ENCODE peak calls at places on chromosomes 7 and 10, in five cellular contexts. One of them, this sample, is unnamed.

GRCh38 chr7:92809397-92810241 is 26.8 kb downstream of the CDK6 start:
- DNase-seq in CD4-positive, alpha-beta T cell: no peak
- DNase-seq in aorta: no peak
- DNase-seq in thoracic aorta: peak; percentile 12
- DNase-seq in CD8-positive, alpha-beta memory T cell: peak; percentile 71
- DNase-seq in this sample: no peak

GRCh38 chr10:87692956-87693484 is 33.3 kb downstream of the PAPSS2 start:
- DNase-seq in CD4-positive, alpha-beta T cell: no peak
- DNase-seq in aorta: no peak
- DNase-seq in thoracic aorta: no peak
- DNase-seq in CD8-positive, alpha-beta memory T cell: no peak
- DNase-seq in this sample: no peak

GRCh38 chr7:47461161-47461560 is 120.8 kb downstream of the TNS3 start:
- DNase-seq in CD4-positive, alpha-beta T cell: no peak
- DNase-seq in aorta: peak; percentile 87
- DNase-seq in thoracic aorta: no peak
- DNase-seq in CD8-positive, alpha-beta memory T cell: no peak
- DNase-seq in this sample: no peak

GRCh38 chr10:45421231-45422097 is 47.4 kb downstream of the ALOX5 start:
- DNase-seq in CD4-positive, alpha-beta T cell: no peak
- DNase-seq in aorta: no peak
- DNase-seq in thoracic aorta: no peak
- DNase-seq in CD8-positive, alpha-beta memory T cell: no peak
- DNase-seq in this sample: no peak

GRCh38 chr10:114009281-114009996 is 34.2 kb upstream of the ADRB1 start:
- DNase-seq in CD4-positive, alpha-beta T cell: no peak
- DNase-seq in aorta: no peak
- DNase-seq in thoracic aorta: no peak
- DNase-seq in CD8-positive, alpha-beta memory T cell: no peak
- DNase-seq in this sample: no peak

GRCh38 chr7:15625456-15625855 is 61.0 kb downstream of the MEOX2 start:
- DNase-seq in CD4-positive, alpha-beta T cell: no peak
- DNase-seq in aorta: no peak
- DNase-seq in thoracic aorta: no peak
- DNase-seq in CD8-positive, alpha-beta memory T cell: no peak
- DNase-seq in this sample: no peak

GRCh38 chr7:116030626-116031276 is at the start of gene TFEC:
- DNase-seq in CD4-positive, alpha-beta T cell: no peak
- DNase-seq in aorta: no peak
- DNase-seq in thoracic aorta: no peak
- DNase-seq in CD8-positive, alpha-beta memory T cell: no peak
- DNase-seq in this sample: no peak

GRCh38 chr7:134695321-134695860 is 48.7 kb downstream of the BPGM start:
- DNase-seq in CD4-positive, alpha-beta T cell: no peak
- DNase-seq in aorta: no peak
- DNase-seq in thoracic aorta: no peak
- DNase-seq in CD8-positive, alpha-beta memory T cell: no peak
- DNase-seq in this sample: no peak

GRCh38 chr7:29488977-29489376 is 74.7 kb upstream of the PRR15 start:
- DNase-seq in CD4-positive, alpha-beta T cell: no peak
- DNase-seq in aorta: no peak
- DNase-seq in thoracic aorta: no peak
- DNase-seq in CD8-positive, alpha-beta memory T cell: no peak
- DNase-seq in this sample: no peak

GRCh38 chr10:74292871-74293427 is 141.9 kb downstream of the ADK start:
- DNase-seq in CD4-positive, alpha-beta T cell: no peak
- DNase-seq in aorta: no peak
- DNase-seq in thoracic aorta: no peak
- DNase-seq in CD8-positive, alpha-beta memory T cell: no peak
- DNase-seq in this sample: no peak

GRCh38 chr7:129279757-129280156 is 54.9 kb downstream of the AHCYL2 start:
- DNase-seq in CD4-positive, alpha-beta T cell: no peak
- DNase-seq in aorta: no peak
- DNase-seq in thoracic aorta: no peak
- DNase-seq in CD8-positive, alpha-beta memory T cell: no peak
- DNase-seq in this sample: no peak

GRCh38 chr7:107152011-107152410 is 16.8 kb upstream of the HBP1 start:
- DNase-seq in CD4-positive, alpha-beta T cell: no peak
- DNase-seq in aorta: no peak
- DNase-seq in thoracic aorta: no peak
- DNase-seq in CD8-positive, alpha-beta memory T cell: no peak
- DNase-seq in this sample: no peak

GRCh38 chr7:144670251-144670650 is 165.6 kb downstream of the TPK1 start:
- DNase-seq in CD4-positive, alpha-beta T cell: no peak
- DNase-seq in aorta: no peak
- DNase-seq in thoracic aorta: no peak
- DNase-seq in CD8-positive, alpha-beta memory T cell: no peak
- DNase-seq in this sample: no peak

GRCh38 chr7:102416406-102416805 is 17.0 kb upstream of the ORAI2 start:
- DNase-seq in CD4-positive, alpha-beta T cell: no peak
- DNase-seq in aorta: no peak
- DNase-seq in thoracic aorta: no peak
- DNase-seq in CD8-positive, alpha-beta memory T cell: no peak
- DNase-seq in this sample: no peak

GRCh38 chr10:109640915-109641314 is 282.4 kb downstream of the XPNPEP1 start:
- DNase-seq in CD4-positive, alpha-beta T cell: no peak
- DNase-seq in aorta: no peak
- DNase-seq in thoracic aorta: no peak
- DNase-seq in CD8-positive, alpha-beta memory T cell: no peak
- DNase-seq in this sample: no peak
- H3K9me3 ChIP-seq in CD4-positive, alpha-beta T cell: no peaks in the 10 kb centered on the region
- H3K9me3 ChIP-seq in aorta: no peaks in the 10 kb centered on the region
- H3K9me3 ChIP-seq in thoracic aorta: no peaks in the 10 kb centered on the region
- H3K9me3 ChIP-seq in CD8-positive, alpha-beta memory T cell: no peaks in the 10 kb centered on the region
- H3K9me3 ChIP-seq in this sample: no peaks in the 10 kb centered on the region

GRCh38 chr7:56578612-56579011 is 462.4 kb upstream of the NUPR2 start:
- DNase-seq in CD4-positive, alpha-beta T cell: no peak
- DNase-seq in aorta: no peak
- DNase-seq in thoracic aorta: no peak
- DNase-seq in CD8-positive, alpha-beta memory T cell: no peak
- DNase-seq in this sample: no peak
- H3K9me3 ChIP-seq in CD4-positive, alpha-beta T cell: peaks cover 5% of the 10 kb centered on the region
- H3K9me3 ChIP-seq in aorta: peaks cover 4% of the 10 kb centered on the region
- H3K9me3 ChIP-seq in thoracic aorta: no peaks in the 10 kb centered on the region
- H3K9me3 ChIP-seq in CD8-positive, alpha-beta memory T cell: peaks cover 3% of the 10 kb centered on the region
- H3K9me3 ChIP-seq in this sample: no peaks in the 10 kb centered on the region

DNA sequence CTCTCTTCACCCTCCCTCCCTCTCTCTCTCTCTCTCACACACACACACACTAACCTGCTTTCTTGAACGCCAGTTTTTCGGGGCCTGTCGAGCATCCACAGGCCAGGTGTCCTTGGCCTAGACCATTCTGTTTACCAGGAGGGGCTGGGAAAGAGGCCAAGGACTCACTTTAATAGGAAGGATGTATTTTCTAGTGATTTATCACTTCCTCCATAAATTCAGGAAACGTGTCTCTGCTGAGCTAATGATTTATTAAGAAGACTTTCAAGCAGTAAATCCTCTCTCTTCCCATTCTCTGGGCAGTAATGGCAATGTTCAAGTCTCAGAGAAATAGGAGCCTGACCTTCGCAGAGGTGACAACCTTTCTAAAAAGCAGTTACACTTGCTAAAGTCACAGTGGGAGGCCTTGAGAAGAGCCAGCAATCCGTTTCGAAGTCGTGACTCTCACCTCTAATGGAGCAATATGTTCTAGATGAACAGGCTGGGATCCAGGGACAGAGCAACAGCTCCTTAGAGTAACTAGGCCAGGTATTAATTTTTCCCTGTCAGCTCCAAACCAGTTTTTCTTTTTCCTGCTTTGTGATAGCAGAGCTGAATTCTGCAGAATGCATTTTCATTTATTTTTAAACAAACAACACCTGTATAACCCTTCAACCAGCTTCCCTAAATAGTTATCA is 1357.5 kb upstream of the SORCS1 start:
- DNase-seq in CD4-positive, alpha-beta T cell: no peak
- DNase-seq in aorta: no peak
- DNase-seq in thoracic aorta: no peak
- DNase-seq in CD8-positive, alpha-beta memory T cell: no peak
- DNase-seq in this sample: no peak
- H3K9me3 ChIP-seq in CD4-positive, alpha-beta T cell: no peaks in the 10 kb centered on the region
- H3K9me3 ChIP-seq in aorta: peaks cover 2% of the 10 kb centered on the region
- H3K9me3 ChIP-seq in thoracic aorta: no peaks in the 10 kb centered on the region
- H3K9me3 ChIP-seq in CD8-positive, alpha-beta memory T cell: peaks cover 3% of the 10 kb centered on the region
- H3K9me3 ChIP-seq in this sample: no peaks in the 10 kb centered on the region

GRCh38 chr10:130428936-130429335 is 292.7 kb downstream of the GLRX3 start:
- DNase-seq in CD4-positive, alpha-beta T cell: no peak
- DNase-seq in aorta: no peak
- DNase-seq in thoracic aorta: no peak
- DNase-seq in CD8-positive, alpha-beta memory T cell: no peak
- DNase-seq in this sample: no peak
- H3K9me3 ChIP-seq in CD4-positive, alpha-beta T cell: no peaks in the 10 kb centered on the region
- H3K9me3 ChIP-seq in aorta: no peaks in the 10 kb centered on the region
- H3K9me3 ChIP-seq in thoracic aorta: no peaks in the 10 kb centered on the region
- H3K9me3 ChIP-seq in CD8-positive, alpha-beta memory T cell: no peaks in the 10 kb centered on the region
- H3K9me3 ChIP-seq in this sample: no peaks in the 10 kb centered on the region

DNA sequence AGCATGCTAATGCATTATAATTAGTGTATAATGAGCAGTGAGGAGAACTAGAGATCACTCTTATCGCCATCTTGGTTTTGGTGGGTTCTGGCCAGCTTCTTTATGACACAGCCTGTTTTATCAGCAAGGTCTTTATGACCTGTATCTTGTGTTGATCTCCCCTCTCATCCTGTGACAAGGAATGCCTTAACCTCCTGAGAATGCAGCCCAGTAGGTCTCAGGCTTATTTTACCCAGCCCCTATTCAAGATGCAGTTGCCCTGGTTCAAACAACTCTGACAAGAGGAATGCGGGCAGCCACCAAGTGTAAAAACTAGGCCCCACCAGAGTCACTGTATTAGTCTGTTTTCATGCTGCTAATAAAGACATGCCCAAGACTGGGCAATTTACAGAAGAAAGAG is 671.3 kb downstream of the SORCS1 start:
- DNase-seq in CD4-positive, alpha-beta T cell: no peak
- DNase-seq in aorta: no peak
- DNase-seq in thoracic aorta: no peak
- DNase-seq in CD8-positive, alpha-beta memory T cell: no peak
- DNase-seq in this sample: no peak
- H3K9me3 ChIP-seq in CD4-positive, alpha-beta T cell: no peaks in the 10 kb centered on the region
- H3K9me3 ChIP-seq in aorta: peaks cover 3% of the 10 kb centered on the region
- H3K9me3 ChIP-seq in thoracic aorta: no peaks in the 10 kb centered on the region
- H3K9me3 ChIP-seq in CD8-positive, alpha-beta memory T cell: no peaks in the 10 kb centered on the region
- H3K9me3 ChIP-seq in this sample: no peaks in the 10 kb centered on the region

GRCh38 chr7:55792048-55792447 is 70.5 kb downstream of the SEPTIN14 start:
- DNase-seq in CD4-positive, alpha-beta T cell: no peak
- DNase-seq in aorta: no peak
- DNase-seq in thoracic aorta: no peak
- DNase-seq in CD8-positive, alpha-beta memory T cell: no peak
- DNase-seq in this sample: no peak

GRCh38 chr7:55794527-55794926 is 68.0 kb downstream of the SEPTIN14 start:
- DNase-seq in CD4-positive, alpha-beta T cell: no peak
- DNase-seq in aorta: no peak
- DNase-seq in thoracic aorta: no peak
- DNase-seq in CD8-positive, alpha-beta memory T cell: no peak
- DNase-seq in this sample: no peak
- H3K9me3 ChIP-seq in CD4-positive, alpha-beta T cell: peaks cover 21% of the 10 kb centered on the region
- H3K9me3 ChIP-seq in aorta: peaks cover 8% of the 10 kb centered on the region
- H3K9me3 ChIP-seq in thoracic aorta: peaks cover 16% of the 10 kb centered on the region
- H3K9me3 ChIP-seq in CD8-positive, alpha-beta memory T cell: no peaks in the 10 kb centered on the region
- H3K9me3 ChIP-seq in this sample: no peaks in the 10 kb centered on the region

GRCh38 chr7:158102897-158103296 is 484.7 kb downstream of the PTPRN2 start:
- DNase-seq in CD4-positive, alpha-beta T cell: no peak
- DNase-seq in aorta: no peak
- DNase-seq in thoracic aorta: no peak
- DNase-seq in CD8-positive, alpha-beta memory T cell: no peak
- DNase-seq in this sample: no peak
- H3K9me3 ChIP-seq in CD4-positive, alpha-beta T cell: no peaks in the 10 kb centered on the region
- H3K9me3 ChIP-seq in aorta: peaks cover 1% of the 10 kb centered on the region
- H3K9me3 ChIP-seq in thoracic aorta: no peaks in the 10 kb centered on the region
- H3K9me3 ChIP-seq in CD8-positive, alpha-beta memory T cell: no peaks in the 10 kb centered on the region
- H3K9me3 ChIP-seq in this sample: no peaks in the 10 kb centered on the region